ENCODE peak calls at places on chromosomes 11 and 22, in ten cellular contexts. Y, P, Q, J, S, U, G, H, O and T are unnamed samples.
A peak's percentile ranks its signal among the peaks of the same experiment; 100 is the strongest.

GRCh38 chr11:30360741-30361140 is 37.8 kb downstream of the ARL14EP start:
- ATAC-seq in Y (no peak), P (no peak), Q (no peak), H (peak; percentile 97), O (no peak), S (no peak), G (peak; percentile 94), U (no peak), J (no peak), T (no peak)

GRCh38 chr22:44839721-44840120 is 87.3 kb downstream of the ARHGAP8 start:
- ATAC-seq in P (no peak), S (no peak), G (no peak), Q (no peak), Y (no peak), J (no peak), U (no peak), O (no peak), H (no peak), T (no peak)

GRCh38 chr11:12258451-12258850 is 118.9 kb upstream of the PARVA start:
- ATAC-seq in U (no peak), J (no peak), Y (no peak), G (peak; percentile 63), S (no peak), H (peak; percentile 76), Q (no peak), P (peak; percentile 89), O (no peak), T (peak; percentile 20)

GRCh38 chr11:83572521-83572920 is 286.4 kb upstream of the CCDC90B start:
- ATAC-seq in G (no peak), J (no peak), U (no peak), P (no peak), O (no peak), H (no peak), S (no peak), Y (no peak), Q (no peak), T (no peak)

GRCh38 chr11:12674571-12674935 is 332 bp downstream of the TEAD1 start:
- ATAC-seq in U (peak; percentile 50), Q (peak; percentile 45), J (peak; percentile 55), Y (no peak), H (peak; percentile 43), O (peak; percentile 29), G (peak; percentile 1), P (peak; percentile 35), S (peak; percentile 30), T (no peak)

GRCh38 chr11:132685174-132685611 is 847.1 kb downstream of the OPCML start:
- ATAC-seq in O (no peak), Y (no peak), J (no peak), Q (no peak), H (no peak), U (no peak), P (no peak), G (no peak), S (peak; percentile 51), T (no peak)

GRCh38 chr22:36077261-36077660 is 48.6 kb upstream of the RBFOX2 start:
- ATAC-seq in U (no peak), P (no peak), Y (peak; percentile 86), G (no peak), H (no peak), Q (no peak), J (peak; percentile 42), S (no peak), O (no peak), T (peak; percentile 24)

GRCh38 chr11:120574881-120575280 is 63.3 kb downstream of the GRIK4 start:
- ATAC-seq in P (no peak), Q (no peak), U (no peak), G (no peak), Y (no peak), O (no peak), J (no peak), S (no peak), H (no peak), T (no peak)

GRCh38 chr22:32761251-32761903 is 40.1 kb upstream of the TIMP3 start:
- ATAC-seq in U (no peak), S (no peak), O (no peak), J (peak; percentile 23), Y (peak; percentile 59), P (no peak), G (no peak), Q (peak; percentile 12), H (no peak), T (no peak)